ENCODE peak calls at places on chromosomes 16 and 17, in eight cellular contexts. V is T follicular helper cell; Y is GM04504; N is stimulated activated CD8-positive, alpha-beta memory T cell treated with anti-CD3 and anti-CD28 coated beads, Interleukin-2, amount 100 ng/mL, for 48 hours; E is EL; K is dermis blood vessel endothelial cell; O is activated CD4-positive, alpha-beta memory T cell treated with anti-CD3 and anti-CD28 coated beads for 36 hours; I is stimulated activated CD4-positive, alpha-beta T cell treated with anti-CD3 and anti-CD28 coated beads, TNF-alpha, amount 100 ng/mL, for 24 hours. P is an unnamed sample.

GRCh38 chr16:2016407-2016922 is 3.1 kb upstream of the NPW start:
- DNase-seq in N (no peak), Y (no peak), I (no peak), K (peak), O (peak), E (no peak), V (no peak), P (peak)

GRCh38 chr16:48911700-48912099 is 301.7 kb upstream of the N4BP1 start:
- DNase-seq in V (no peak), N (no peak), Y (no peak), K (no peak), O (no peak), E (peak), I (no peak), P (no peak)

GRCh38 chr17:65800655-65801054 is 239.2 kb upstream of the AXIN2 start:
- DNase-seq in K (no peak), Y (no peak), V (no peak), O (no peak), E (no peak), I (no peak), N (no peak), P (no peak)

GRCh38 chr17:71208111-71208704 is 912.6 kb upstream of the SOX9 start:
- DNase-seq in E (peak), K (no peak), Y (peak), V (no peak), I (no peak), N (no peak), O (no peak), P (no peak)

GRCh38 chr17:40319651-40320550 is 10.9 kb downstream of the RARA start:
- DNase-seq in O (peak), Y (no peak), E (no peak), K (peak), V (peak), N (no peak), I (no peak), P (peak)

GRCh38 chr17:79623786-79624657 is 13.2 kb upstream of the RBFOX3 start:
- DNase-seq in Y (no peak), V (no peak), E (no peak), O (peak), K (no peak), I (no peak), N (no peak), P (peak)

GRCh38 chr16:68885321-68885720 is 42.0 kb downstream of the TANGO6 start:
- DNase-seq in V (no peak), E (no peak), K (peak), O (no peak), I (no peak), Y (no peak), N (no peak), P (no peak)

GRCh38 chr17:49978501-49978900 is 9.5 kb downstream of the DLX4 start:
- DNase-seq in N (no peak), Y (no peak), O (no peak), K (no peak), I (no peak), E (no peak), V (no peak), P (no peak)

GRCh38 chr17:48132375-48132774 is 24.8 kb downstream of the SNX11 start:
- DNase-seq in I (no peak), V (no peak), Y (no peak), O (no peak), K (no peak), N (no peak), E (no peak), P (no peak)

GRCh38 chr17:11538366-11538765 is 59.9 kb upstream of the DNAH9 start:
- DNase-seq in O (no peak), E (no peak), V (no peak), N (no peak), I (no peak), K (no peak), Y (no peak), P (no peak)

GRCh38 chr16:66606000-66606751 is 1.7 kb downstream of the CMTM3 start:
- DNase-seq in N (no peak), V (no peak), O (peak), I (no peak), E (peak), Y (no peak), K (peak), P (no peak)

GRCh38 chr16:64784635-64785034 is 337.2 kb downstream of the CDH11 start:
- DNase-seq in O (no peak), Y (no peak), N (no peak), E (no peak), K (no peak), I (no peak), V (no peak), P (no peak)

GRCh38 chr17:66837226-66837625 is 2.3 kb downstream of the CACNG5 start:
- DNase-seq in N (no peak), K (no peak), I (no peak), Y (no peak), V (no peak), E (no peak), O (no peak), P (no peak)

GRCh38 chr16:23302045-23302956 is at the start of gene SCNN1B:
- DNase-seq in K (no peak), I (no peak), N (no peak), V (no peak), O (peak), E (no peak), Y (no peak), P (no peak)

GRCh38 chr17:58960068-58960467 is 146.6 kb downstream of the TRIM37 start:
- DNase-seq in K (peak), I (no peak), N (no peak), V (no peak), Y (peak), O (no peak), E (peak), P (no peak)

GRCh38 chr16:89710709-89711564 is 9.4 kb upstream of the SPATA2L start:
- DNase-seq in I (no peak), E (no peak), O (no peak), K (no peak), Y (no peak), N (no peak), V (no peak), P (no peak)

GRCh38 chr17:71329310-71330098 is 791.3 kb upstream of the SOX9 start:
- DNase-seq in K (no peak), E (no peak), O (no peak), Y (no peak), I (no peak), V (no peak), N (no peak), P (no peak)

GRCh38 chr16:3739636-3740035 is 22.3 kb upstream of the TRAP1 start:
- DNase-seq in N (no peak), Y (no peak), O (no peak), E (no peak), V (no peak), I (no peak), K (no peak), P (no peak)

GRCh38 chr17:6796017-6796886 is 20.2 kb downstream of the FBXO39 start:
- DNase-seq in E (no peak), I (no peak), V (no peak), N (no peak), Y (no peak), O (no peak), K (no peak), P (no peak)

GRCh38 chr17:3917391-3917931 is 1.2 kb upstream of the P2RX1 start:
- DNase-seq in I (no peak), V (no peak), E (peak), Y (no peak), K (peak), N (no peak), O (no peak), P (no peak)